ENCODE peak calls at places on chromosome 17, in four cellular contexts. One of them, this sample, is unnamed.
A peak's percentile ranks its signal among the peaks of the same experiment; 100 is the strongest.

GRCh38 chr17:78961571-78961970 is 18.2 kb downstream of the LGALS3BP start:
- DNase-seq in psoas muscle: no peak
- DNase-seq in C1 segment of cervical spinal cord: no peak
- DNase-seq in NCI-H460: no peak
- DNase-seq in this sample: no peak

GRCh38 chr17:75447951-75448856 is 8.2 kb upstream of the TMEM94 start:
- DNase-seq in psoas muscle: no peak
- DNase-seq in C1 segment of cervical spinal cord: no peak
- DNase-seq in NCI-H460: no peak
- DNase-seq in this sample: no peak

GRCh38 chr17:53659181-53659580 is 163.5 kb upstream of the KIF2B start:
- DNase-seq in psoas muscle: no peak
- DNase-seq in C1 segment of cervical spinal cord: no peak
- DNase-seq in NCI-H460: no peak
- DNase-seq in this sample: no peak

GRCh38 chr17:42787266-42787665 is 6.9 kb downstream of the WNK4 start:
- DNase-seq in psoas muscle: no peak
- DNase-seq in C1 segment of cervical spinal cord: no peak
- DNase-seq in NCI-H460: no peak
- DNase-seq in this sample: no peak

GRCh38 chr17:60134396-60135159 is 15.2 kb upstream of the CA4 start:
- DNase-seq in psoas muscle: no peak
- DNase-seq in C1 segment of cervical spinal cord: no peak
- DNase-seq in NCI-H460: no peak
- DNase-seq in this sample: no peak

GRCh38 chr17:43881176-43881575 is 26.2 kb downstream of the MPP2 start:
- DNase-seq in psoas muscle: no peak
- DNase-seq in C1 segment of cervical spinal cord: no peak
- DNase-seq in NCI-H460: no peak
- DNase-seq in this sample: no peak

GRCh38 chr17:57086069-57086930 is 1.3 kb downstream of the AKAP1 start:
- DNase-seq in psoas muscle: no peak
- DNase-seq in C1 segment of cervical spinal cord: no peak
- DNase-seq in NCI-H460: no peak
- DNase-seq in this sample: peak; percentile 74

GRCh38 chr17:33560165-33560564 is 267.1 kb upstream of the ASIC2 start:
- DNase-seq in psoas muscle: no peak
- DNase-seq in C1 segment of cervical spinal cord: no peak
- DNase-seq in NCI-H460: no peak
- DNase-seq in this sample: no peak

GRCh38 chr17:78130439-78131101 is at the start of gene TMC8:
- DNase-seq in psoas muscle: no peak
- DNase-seq in C1 segment of cervical spinal cord: no peak
- DNase-seq in NCI-H460: no peak
- DNase-seq in this sample: no peak

GRCh38 chr17:79341529-79341780 is 266.8 kb downstream of the ENGASE start:
- DNase-seq in psoas muscle: no peak
- DNase-seq in C1 segment of cervical spinal cord: no peak
- DNase-seq in NCI-H460: no peak
- DNase-seq in this sample: no peak

GRCh38 chr17:2222901-2223616 is 80.5 kb downstream of the SMG6 start:
- DNase-seq in psoas muscle: peak; percentile 68
- DNase-seq in C1 segment of cervical spinal cord: no peak
- DNase-seq in NCI-H460: no peak
- DNase-seq in this sample: no peak

GRCh38 chr17:78665952-78666920 is 89.0 kb upstream of the DNAH17 start:
- DNase-seq in psoas muscle: peak; percentile 50
- DNase-seq in C1 segment of cervical spinal cord: no peak
- DNase-seq in NCI-H460: no peak
- DNase-seq in this sample: no peak

This sample was measured in pancreas.